ENCODE peak calls at places on chromosomes 12 and 14, in four cellular contexts. W, L, Z and C are unnamed samples.
A peak's percentile ranks its signal among the peaks of the same experiment; 100 is the strongest.

GRCh38 chr12:666766-667308 is 3.6 kb upstream of the NINJ2 start:
- DNase-seq in W (peak; percentile 58), L (no peak), Z (no peak), C (no peak)

GRCh38 chr14:76917158-76917596 is 91.0 kb downstream of the LRRC74A start:
- DNase-seq in W (peak; percentile 71), L (no peak), Z (peak; percentile 89), C (no peak)

GRCh38 chr12:114662512-114663177 is 21.3 kb downstream of the TBX3 start:
- DNase-seq in W (peak; percentile 81), L (peak; percentile 26), Z (peak; percentile 76), C (no peak)

GRCh38 chr12:41983394-41983793 is 161.3 kb downstream of the GXYLT1 start:
- DNase-seq in W (peak; percentile 64), L (no peak), Z (no peak), C (no peak)

GRCh38 chr12:127191124-127191523 is 1075.8 kb upstream of the TMEM132C start:
- DNase-seq in W (peak; percentile 84), L (no peak), Z (no peak), C (no peak)

GRCh38 chr14:71206123-71206522 is 298.9 kb downstream of the PCNX1 start:
- DNase-seq in W (no peak), L (no peak), Z (no peak), C (no peak)

GRCh38 chr14:63045234-63045611 is at the start of gene KCNH5:
- DNase-seq in W (peak; percentile 39), L (no peak), Z (peak; percentile 33), C (peak; percentile 67)

GRCh38 chr14:68894123-68894522 is 85.0 kb downstream of the ACTN1 start:
- DNase-seq in W (peak; percentile 44), L (no peak), Z (no peak), C (no peak)

GRCh38 chr12:105222726-105223357 is 13.1 kb downstream of the APPL2 start:
- DNase-seq in W (no peak), L (no peak), Z (no peak), C (no peak)

GRCh38 chr12:58349161-58349560 is 407.8 kb downstream of the ATP23 start:
- DNase-seq in W (peak; percentile 24), L (no peak), Z (no peak), C (no peak)

GRCh38 chr12:6852651-6853354 is 853 bp downstream of the USP5 start:
- DNase-seq in W (peak; percentile 75), L (peak; percentile 23), Z (peak; percentile 48), C (no peak)

GRCh38 chr14:95531473-95531872 is 3.4 kb upstream of the GLRX5 start:
- DNase-seq in W (peak; percentile 82), L (no peak), Z (no peak), C (peak; percentile 21)
- H3K27ac ChIP-seq in W (peak overlapping the region; percentile 92), L (no peak overlapping the region), Z (no peak overlapping the region), C (peak overlapping the region; percentile 70)

DNA sequence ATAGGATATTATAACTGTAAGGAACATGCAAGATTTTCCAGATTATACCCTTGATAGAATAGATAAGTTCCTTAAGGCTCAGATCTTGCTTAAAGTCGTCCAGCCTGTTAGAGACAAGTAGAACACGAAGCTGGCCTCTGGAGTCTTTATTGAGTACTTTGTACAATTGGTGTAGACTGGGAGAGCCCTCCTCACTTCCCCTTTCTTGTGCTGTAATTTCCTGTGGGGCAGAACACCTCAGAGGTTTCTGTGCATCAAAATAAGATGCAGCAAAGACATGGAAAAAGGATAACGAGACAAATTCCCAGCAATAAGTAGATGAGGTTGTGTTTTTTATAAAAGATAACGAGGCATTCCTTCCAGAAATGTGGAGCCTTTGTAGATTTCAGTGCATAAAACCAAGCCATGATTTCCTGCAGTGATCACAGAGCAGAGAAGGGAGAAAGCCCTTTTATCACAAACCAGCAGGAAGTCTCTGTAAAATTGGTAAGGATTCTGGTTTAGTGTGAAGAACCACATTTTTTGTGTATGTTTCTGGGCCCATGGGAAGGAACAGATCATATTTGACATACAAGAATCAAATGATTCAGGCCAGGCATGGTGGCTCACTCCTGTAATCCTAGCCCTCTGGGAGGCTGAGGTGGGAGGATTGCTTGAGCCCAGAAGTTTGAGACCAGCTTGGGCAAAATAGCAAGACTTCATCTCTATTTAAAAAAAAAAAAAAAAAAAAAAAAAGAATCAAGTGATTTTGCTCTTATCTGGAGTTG is 18.0 kb downstream of the GPRC5A start:
- DNase-seq in W (no peak), L (no peak), Z (no peak), C (no peak)
- H3K27ac ChIP-seq in W (no peak overlapping the region), L (no peak overlapping the region), Z (no peak overlapping the region), C (no peak overlapping the region)

GRCh38 chr14:93133476-93133875 is 17.8 kb upstream of the ITPK1 start:
- DNase-seq in W (no peak), L (no peak), Z (no peak), C (no peak)

GRCh38 chr14:93132472-93133065 is 16.8 kb upstream of the ITPK1 start:
- DNase-seq in W (peak; percentile 7), L (no peak), Z (peak; percentile 59), C (no peak)

GRCh38 chr14:93126124-93126523 is 10.4 kb upstream of the ITPK1 start:
- DNase-seq in W (no peak), L (no peak), Z (no peak), C (no peak)

DNA sequence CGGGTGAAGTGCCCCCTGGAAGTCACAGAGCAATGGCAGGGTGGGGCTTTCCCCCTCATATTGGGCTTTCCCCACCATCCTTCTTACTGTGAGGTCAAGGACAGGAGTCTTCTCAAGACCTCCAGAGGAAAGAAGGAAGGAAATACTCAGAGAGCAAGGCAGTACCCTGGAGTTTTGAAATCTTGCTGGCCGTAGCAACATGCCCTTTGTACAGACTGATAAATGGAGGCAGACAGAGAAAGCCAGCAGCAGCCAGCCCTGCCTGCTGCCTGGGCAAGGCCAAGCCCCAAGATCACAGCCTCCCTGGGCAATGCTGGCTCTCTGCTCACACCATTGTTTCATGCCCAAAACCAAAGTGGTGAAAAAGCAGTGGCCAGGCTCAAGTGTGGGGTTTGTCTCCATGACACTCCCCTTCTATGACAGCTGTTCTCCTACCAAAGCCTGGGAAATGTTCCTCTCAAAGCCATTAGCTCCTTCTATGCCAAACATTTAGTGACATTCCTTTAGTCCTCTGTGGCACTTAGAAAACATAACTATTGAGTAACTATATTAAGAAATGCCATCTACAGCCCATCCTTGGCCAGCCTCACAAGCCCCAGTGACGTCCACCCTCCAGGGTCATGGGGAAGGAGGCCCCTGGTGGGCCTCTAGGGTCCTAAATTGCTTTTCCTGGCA is 13.2 kb upstream of the ITPK1 start:
- DNase-seq in W (no peak), L (no peak), Z (no peak), C (no peak)
- H3K27ac ChIP-seq in W (no peak overlapping the region), L (no peak overlapping the region), Z (no peak overlapping the region), C (no peak overlapping the region)

DNA sequence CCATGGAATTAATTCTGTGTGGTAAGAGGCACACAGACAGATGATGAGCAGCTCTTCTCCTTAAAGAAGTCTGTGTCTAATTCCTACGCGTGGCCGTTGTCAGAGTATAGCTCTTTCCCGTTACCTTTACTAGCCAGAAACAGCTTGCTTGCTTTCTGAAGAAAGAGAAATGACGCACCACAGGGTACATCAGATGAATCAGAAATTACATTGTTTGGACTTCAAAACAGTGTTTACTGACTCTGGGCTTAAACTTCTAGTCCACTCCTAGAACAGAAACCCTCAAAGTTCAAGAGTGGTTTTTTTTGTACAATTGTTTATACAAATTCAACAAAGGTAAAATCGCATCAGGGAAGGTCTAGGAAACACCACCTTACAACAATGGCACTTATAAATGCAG is 29.0 kb downstream of the RNF34 start:
- DNase-seq in W (no peak), L (no peak), Z (no peak), C (no peak)
- H3K27ac ChIP-seq in W (no peak overlapping the region), L (no peak overlapping the region), Z (no peak overlapping the region), C (no peak overlapping the region)

DNA sequence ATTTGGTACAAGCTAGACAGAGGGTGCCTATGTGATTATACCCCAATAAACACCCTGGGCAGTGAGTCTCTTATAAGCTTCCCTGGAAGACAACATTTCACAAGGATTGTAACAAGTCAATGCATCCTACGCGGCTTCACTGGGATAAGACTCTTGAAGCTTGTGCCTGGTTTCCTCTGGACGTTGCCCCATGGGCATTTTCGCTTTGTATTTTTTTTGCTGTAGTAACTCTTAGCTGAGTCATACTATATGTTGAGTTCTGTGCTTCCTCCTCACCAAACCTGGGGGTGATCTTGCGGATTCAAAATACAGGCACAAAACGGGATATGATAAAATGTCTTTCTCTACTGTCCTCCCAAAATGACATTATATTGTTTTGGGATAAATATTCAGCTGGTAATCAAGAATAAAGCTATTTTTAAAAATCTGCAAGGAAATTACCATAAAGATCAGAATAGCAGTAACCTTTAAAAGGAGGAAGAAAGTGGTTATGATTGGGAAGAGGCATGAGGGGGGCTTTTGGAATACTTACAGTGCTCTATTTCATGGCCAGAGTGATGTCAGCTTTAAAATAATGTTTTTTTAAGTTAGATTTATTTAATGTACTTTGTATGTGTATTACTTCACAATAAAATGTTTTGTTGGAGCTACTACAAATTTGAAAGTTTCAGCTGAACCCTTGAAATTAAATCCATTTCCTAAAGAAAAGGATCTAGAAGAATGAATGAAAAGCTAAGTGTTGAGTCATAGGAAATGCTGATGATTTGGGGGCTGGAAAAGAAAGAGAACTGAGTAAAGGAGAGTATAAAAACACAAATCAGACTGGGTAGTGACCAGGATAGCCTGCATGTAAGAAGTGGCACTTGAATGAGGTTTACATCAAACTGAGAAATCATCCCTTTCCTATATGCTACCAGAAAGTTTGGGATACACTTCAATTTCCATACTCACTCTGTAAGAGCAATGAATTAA is 14.7 kb downstream of the BTBD7 start:
- DNase-seq in W (peak; percentile 38), L (no peak), Z (peak; percentile 55), C (no peak)
- H3K27ac ChIP-seq in W (peak overlapping the region; percentile 48), L (no peak overlapping the region), Z (peak overlapping the region; percentile 72), C (peak overlapping the region; percentile 37)

GRCh38 chr12:88339966-88340365 is 197.9 kb downstream of the TMTC3 start:
- DNase-seq in W (no peak), L (no peak), Z (no peak), C (no peak)
- H3K27ac ChIP-seq in W (peak overlapping the region; percentile 17), L (no peak overlapping the region), Z (no peak overlapping the region), C (peak overlapping the region; percentile 24)